ENCODE peak calls at places on chromosome 9, in eight cellular contexts. E is heart right ventricle, N is upper lobe of right lung, F is kidney, M is mesenchymal stem cell, X is heart left ventricle, W is MM.1S, J is GM23248. T is an unnamed sample.
A peak's percentile ranks its signal among the peaks of the same experiment; 100 is the strongest.

GRCh38 chr9:132114102-132114707 is 34.5 kb upstream of the MED27 start:
- DNase-seq in E (peak; percentile 68), N (peak; percentile 83), F (peak; percentile 82), M (peak; percentile 57), X (peak; percentile 60), W (peak; percentile 33), J (peak; percentile 62), T (no peak)

GRCh38 chr9:107108367-107108766 is 174.7 kb upstream of the RAD23B start:
- DNase-seq in E (no peak), N (no peak), F (no peak), M (no peak), X (no peak), W (no peak), J (no peak), T (no peak)

GRCh38 chr9:79694676-79695400 is 123.1 kb downstream of the TLE4 start:
- DNase-seq in E (no peak), N (no peak), F (no peak), M (peak; percentile 90), X (no peak), W (no peak), J (peak; percentile 78), T (no peak)

GRCh38 chr9:757246-757881 is 84.1 kb upstream of the DMRT1 start:
- DNase-seq in E (no peak), N (no peak), F (no peak), M (peak; percentile 61), X (peak; percentile 46), W (peak; percentile 30), J (peak; percentile 77), T (peak; percentile 63)

GRCh38 chr9:20593551-20593950 is 28.7 kb downstream of the MLLT3 start:
- DNase-seq in E (no peak), N (no peak), F (no peak), M (peak; percentile 20), X (no peak), W (no peak), J (peak; percentile 73), T (no peak)

GRCh38 chr9:88364706-88365105 is 23.5 kb upstream of the SPIN1 start:
- DNase-seq in E (no peak), N (no peak), F (no peak), M (no peak), X (no peak), W (no peak), J (no peak), T (no peak)

GRCh38 chr9:27125936-27126335 is 16.9 kb downstream of the TEK start:
- DNase-seq in E (no peak), N (no peak), F (no peak), M (peak; percentile 93), X (no peak), W (no peak), J (no peak), T (no peak)

GRCh38 chr9:93958875-93959682 is 3.9 kb upstream of the BARX1 start:
- DNase-seq in E (no peak), N (peak; percentile 79), F (no peak), M (peak; percentile 63), X (no peak), W (no peak), J (peak; percentile 63), T (no peak)

GRCh38 chr9:132669636-132670358 is at the start of gene DDX31:
- DNase-seq in E (peak; percentile 88), N (peak; percentile 95), F (peak; percentile 95), M (peak; percentile 90), X (peak; percentile 90), W (peak; percentile 85), J (peak; percentile 92), T (peak; percentile 92)

GRCh38 chr9:130908129-130908877 is 11.7 kb upstream of the QRFP start:
- DNase-seq in E (no peak), N (no peak), F (no peak), M (no peak), X (no peak), W (no peak), J (no peak), T (no peak)

GRCh38 chr9:109574061-109574882 is 76.2 kb upstream of the PTPN3 start:
- DNase-seq in E (no peak), N (no peak), F (no peak), M (peak; percentile 75), X (no peak), W (peak; percentile 73), J (peak; percentile 81), T (no peak)

GRCh38 chr9:137454506-137455360 is 4.4 kb downstream of the NSMF start:
- DNase-seq in E (no peak), N (peak; percentile 71), F (peak; percentile 86), M (peak; percentile 39), X (peak; percentile 46), W (no peak), J (peak; percentile 55), T (peak; percentile 79)

GRCh38 chr9:4301302-4301701 is 1.4 kb upstream of the GLIS3 start:
- DNase-seq in E (no peak), N (no peak), F (no peak), M (peak; percentile 87), X (no peak), W (no peak), J (peak; percentile 91), T (no peak)

GRCh38 chr9:126722922-126723806 is 81.7 kb upstream of the ZBTB43 start:
- DNase-seq in E (peak; percentile 56), N (no peak), F (peak; percentile 93), M (peak; percentile 22), X (peak; percentile 47), W (peak; percentile 41), J (peak; percentile 22), T (no peak)

GRCh38 chr9:88809836-88810235 is 181.4 kb upstream of the S1PR3 start:
- DNase-seq in E (no peak), N (no peak), F (no peak), M (no peak), X (no peak), W (no peak), J (no peak), T (no peak)

GRCh38 chr9:78363221-78363620 is 66.3 kb downstream of the PSAT1 start:
- DNase-seq in E (no peak), N (no peak), F (no peak), M (no peak), X (no peak), W (no peak), J (peak; percentile 84), T (no peak)

GRCh38 chr9:130110596-130111021 is 56.9 kb downstream of the GPR107 start:
- DNase-seq in E (no peak), N (no peak), F (no peak), M (peak; percentile 38), X (no peak), W (no peak), J (peak; percentile 61), T (no peak)

GRCh38 chr9:134374301-134375010 is 48.2 kb downstream of the RXRA start:
- DNase-seq in E (no peak), N (peak; percentile 84), F (no peak), M (no peak), X (peak; percentile 57), W (no peak), J (no peak), T (no peak)

GRCh38 chr9:134376386-134377142 is 50.3 kb downstream of the RXRA start:
- DNase-seq in E (peak; percentile 54), N (no peak), F (no peak), M (no peak), X (peak; percentile 65), W (no peak), J (no peak), T (no peak)

GRCh38 chr9:134375011-134375390 is 48.7 kb downstream of the RXRA start:
- DNase-seq in E (peak; percentile 61), N (peak; percentile 88), F (no peak), M (peak; percentile 28), X (peak; percentile 87), W (no peak), J (peak; percentile 49), T (no peak)

GRCh38 chr9:134377143-134377484 is 50.9 kb downstream of the RXRA start:
- DNase-seq in E (no peak), N (no peak), F (no peak), M (no peak), X (no peak), W (no peak), J (no peak), T (no peak)

GRCh38 chr9:134375430-134376385 is 49.5 kb downstream of the RXRA start:
- DNase-seq in E (peak; percentile 67), N (no peak), F (no peak), M (peak; percentile 27), X (peak; percentile 82), W (no peak), J (peak; percentile 56), T (no peak)
- H3K4me1 ChIP-seq in E (peaks cover 100% of the 10 kb centered on the region), N (peaks cover 84% of the 10 kb centered on the region), F (peaks cover 46% of the 10 kb centered on the region), M (peaks cover 90% of the 10 kb centered on the region), X (peaks cover 97% of the 10 kb centered on the region), W (no peaks in the 10 kb centered on the region), J (peaks cover 23% of the 10 kb centered on the region), T (peaks cover 100% of the 10 kb centered on the region)

DNA sequence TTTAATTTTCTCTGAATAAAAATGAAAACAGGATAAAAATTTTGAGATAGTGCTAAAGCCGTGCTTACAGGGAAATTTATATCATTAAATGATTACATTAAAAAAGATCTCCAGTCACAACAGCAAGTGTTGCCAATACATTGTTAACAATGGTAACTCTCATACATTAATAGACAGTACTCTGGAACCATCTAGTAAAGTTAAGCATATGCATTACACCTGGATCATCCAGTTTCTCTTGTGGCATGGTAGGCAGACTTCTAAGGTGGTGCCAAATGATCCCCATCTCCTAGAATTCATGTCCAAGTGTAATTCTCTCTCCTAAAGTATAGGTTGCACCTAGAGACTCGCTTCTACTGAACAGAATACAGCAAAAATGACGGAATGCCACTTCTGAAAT is 17.5 kb downstream of the PTBP3 start:
- DNase-seq in E (no peak), N (no peak), F (no peak), M (no peak), X (no peak), W (no peak), J (no peak), T (no peak)
- H3K27ac ChIP-seq in E (no peak overlapping the region), N (no peak overlapping the region), F (no peak overlapping the region), M (no peak overlapping the region), X (no peak overlapping the region), W (no peak overlapping the region), J (no peak overlapping the region), T (no peak overlapping the region)

GRCh38 chr9:121363586-121363961 is 6.5 kb downstream of the STOM start:
- DNase-seq in E (no peak), N (no peak), F (no peak), M (no peak), X (no peak), W (no peak), J (no peak), T (no peak)
- H3K4me1 ChIP-seq in E (peaks cover 100% of the 10 kb centered on the region), N (peaks cover 93% of the 10 kb centered on the region), F (peaks cover 64% of the 10 kb centered on the region), M (peaks cover 1% of the 10 kb centered on the region), X (peaks cover 52% of the 10 kb centered on the region), W (peaks cover 25% of the 10 kb centered on the region), J (peaks cover 91% of the 10 kb centered on the region), T (peaks cover 100% of the 10 kb centered on the region)

GRCh38 chr9:91421987-91422765 is 1.5 kb downstream of the NFIL3 start:
- DNase-seq in E (no peak), N (no peak), F (no peak), M (peak; percentile 67), X (no peak), W (peak; percentile 55), J (peak; percentile 75), T (no peak)

GRCh38 chr9:91419222-91420191 is 4.1 kb downstream of the NFIL3 start:
- DNase-seq in E (no peak), N (peak; percentile 68), F (no peak), M (peak; percentile 98), X (peak; percentile 80), W (peak; percentile 49), J (peak; percentile 97), T (no peak)

GRCh38 chr9:91422832-91423711 is 560 bp downstream of the NFIL3 start:
- DNase-seq in E (peak; percentile 54), N (peak; percentile 85), F (peak; percentile 88), M (peak; percentile 94), X (peak; percentile 69), W (peak; percentile 60), J (peak; percentile 89), T (peak; percentile 89)

GRCh38 chr9:91420471-91421021 is 3.1 kb downstream of the NFIL3 start:
- DNase-seq in E (no peak), N (no peak), F (no peak), M (peak; percentile 48), X (no peak), W (peak; percentile 42), J (peak; percentile 48), T (no peak)

GRCh38 chr9:91421022-91421765 is 2.4 kb downstream of the NFIL3 start:
- DNase-seq in E (peak; percentile 38), N (peak; percentile 72), F (peak; percentile 80), M (peak; percentile 67), X (peak; percentile 34), W (peak; percentile 43), J (peak; percentile 66), T (no peak)
- H3K27ac ChIP-seq in E (peak overlapping the region; percentile 96), N (peak overlapping the region; percentile 87), F (peak overlapping the region; percentile 96), M (peak overlapping the region; percentile 53), X (peak overlapping the region; percentile 97), W (peak overlapping the region; percentile 70), J (peak overlapping the region; percentile 97), T (peak overlapping the region; percentile 98)

T was measured in suprapubic skin.